ENCODE peak calls at places on chromosomes 1 and 21, in ten cellular contexts. One of them, this sample, is unnamed.

GRCh38 chr1:50976890-50977574 is 7.0 kb downstream of the CDKN2C start:
- DNase-seq in GM13977: peak
- DNase-seq in AG09319: no peak
- DNase-seq in mesenteric fat pad: no peak
- DNase-seq in tibial artery: peak
- DNase-seq in Ammon's horn: peak
- DNase-seq in cardiac muscle cell: no peak
- DNase-seq in activated CD8-positive, alpha-beta memory T cell treated with anti-CD3 and anti-CD28 coated beads, Interleukin-2, amount 50 U/mL, for 4 hours: peak
- DNase-seq in fibroblast of villous mesenchyme: peak
- DNase-seq in activated CD4-positive, alpha-beta T cell treated with anti-CD3 and anti-CD28 coated beads for 24 hours: no peak
- DNase-seq in this sample: no peak

GRCh38 chr21:20802201-20802600 is 196.0 kb upstream of the NCAM2 start:
- DNase-seq in GM13977: no peak
- DNase-seq in AG09319: no peak
- DNase-seq in mesenteric fat pad: no peak
- DNase-seq in tibial artery: no peak
- DNase-seq in Ammon's horn: peak
- DNase-seq in cardiac muscle cell: no peak
- DNase-seq in activated CD8-positive, alpha-beta memory T cell treated with anti-CD3 and anti-CD28 coated beads, Interleukin-2, amount 50 U/mL, for 4 hours: no peak
- DNase-seq in fibroblast of villous mesenchyme: no peak
- DNase-seq in activated CD4-positive, alpha-beta T cell treated with anti-CD3 and anti-CD28 coated beads for 24 hours: no peak
- DNase-seq in this sample: no peak

GRCh38 chr1:113246929-113247328 is 143.4 kb upstream of the MAGI3 start:
- DNase-seq in GM13977: no peak
- DNase-seq in AG09319: no peak
- DNase-seq in mesenteric fat pad: no peak
- DNase-seq in tibial artery: no peak
- DNase-seq in Ammon's horn: no peak
- DNase-seq in cardiac muscle cell: no peak
- DNase-seq in activated CD8-positive, alpha-beta memory T cell treated with anti-CD3 and anti-CD28 coated beads, Interleukin-2, amount 50 U/mL, for 4 hours: no peak
- DNase-seq in fibroblast of villous mesenchyme: no peak
- DNase-seq in activated CD4-positive, alpha-beta T cell treated with anti-CD3 and anti-CD28 coated beads for 24 hours: no peak
- DNase-seq in this sample: no peak

GRCh38 chr1:235649722-235650163 is at the start of gene GNG4:
- DNase-seq in GM13977: peak
- DNase-seq in AG09319: no peak
- DNase-seq in mesenteric fat pad: peak
- DNase-seq in tibial artery: no peak
- DNase-seq in Ammon's horn: no peak
- DNase-seq in cardiac muscle cell: peak
- DNase-seq in activated CD8-positive, alpha-beta memory T cell treated with anti-CD3 and anti-CD28 coated beads, Interleukin-2, amount 50 U/mL, for 4 hours: peak
- DNase-seq in fibroblast of villous mesenchyme: no peak
- DNase-seq in activated CD4-positive, alpha-beta T cell treated with anti-CD3 and anti-CD28 coated beads for 24 hours: no peak
- DNase-seq in this sample: no peak

GRCh38 chr1:41486053-41486891 is 1.8 kb upstream of the EDN2 start:
- DNase-seq in GM13977: peak
- DNase-seq in AG09319: no peak
- DNase-seq in mesenteric fat pad: no peak
- DNase-seq in tibial artery: no peak
- DNase-seq in Ammon's horn: no peak
- DNase-seq in cardiac muscle cell: no peak
- DNase-seq in activated CD8-positive, alpha-beta memory T cell treated with anti-CD3 and anti-CD28 coated beads, Interleukin-2, amount 50 U/mL, for 4 hours: no peak
- DNase-seq in fibroblast of villous mesenchyme: no peak
- DNase-seq in activated CD4-positive, alpha-beta T cell treated with anti-CD3 and anti-CD28 coated beads for 24 hours: no peak
- DNase-seq in this sample: no peak

GRCh38 chr1:193179094-193179493 is 7.3 kb downstream of the B3GALT2 start:
- DNase-seq in GM13977: no peak
- DNase-seq in AG09319: no peak
- DNase-seq in mesenteric fat pad: no peak
- DNase-seq in tibial artery: no peak
- DNase-seq in Ammon's horn: no peak
- DNase-seq in cardiac muscle cell: no peak
- DNase-seq in activated CD8-positive, alpha-beta memory T cell treated with anti-CD3 and anti-CD28 coated beads, Interleukin-2, amount 50 U/mL, for 4 hours: no peak
- DNase-seq in fibroblast of villous mesenchyme: no peak
- DNase-seq in activated CD4-positive, alpha-beta T cell treated with anti-CD3 and anti-CD28 coated beads for 24 hours: no peak
- DNase-seq in this sample: no peak

GRCh38 chr1:119429687-119430086 is 14.7 kb downstream of the HSD3B2 start:
- DNase-seq in GM13977: no peak
- DNase-seq in AG09319: no peak
- DNase-seq in mesenteric fat pad: no peak
- DNase-seq in tibial artery: no peak
- DNase-seq in Ammon's horn: no peak
- DNase-seq in cardiac muscle cell: no peak
- DNase-seq in activated CD8-positive, alpha-beta memory T cell treated with anti-CD3 and anti-CD28 coated beads, Interleukin-2, amount 50 U/mL, for 4 hours: no peak
- DNase-seq in fibroblast of villous mesenchyme: no peak
- DNase-seq in activated CD4-positive, alpha-beta T cell treated with anti-CD3 and anti-CD28 coated beads for 24 hours: no peak
- DNase-seq in this sample: no peak

GRCh38 chr1:181430015-181430657 is 53.2 kb upstream of the CACNA1E start:
- DNase-seq in GM13977: peak
- DNase-seq in AG09319: no peak
- DNase-seq in mesenteric fat pad: no peak
- DNase-seq in tibial artery: no peak
- DNase-seq in Ammon's horn: peak
- DNase-seq in cardiac muscle cell: no peak
- DNase-seq in activated CD8-positive, alpha-beta memory T cell treated with anti-CD3 and anti-CD28 coated beads, Interleukin-2, amount 50 U/mL, for 4 hours: no peak
- DNase-seq in fibroblast of villous mesenchyme: no peak
- DNase-seq in activated CD4-positive, alpha-beta T cell treated with anti-CD3 and anti-CD28 coated beads for 24 hours: no peak
- DNase-seq in this sample: no peak

GRCh38 chr1:180283098-180283497 is 53.0 kb downstream of the LHX4 start:
- DNase-seq in GM13977: no peak
- DNase-seq in AG09319: no peak
- DNase-seq in mesenteric fat pad: no peak
- DNase-seq in tibial artery: no peak
- DNase-seq in Ammon's horn: no peak
- DNase-seq in cardiac muscle cell: no peak
- DNase-seq in activated CD8-positive, alpha-beta memory T cell treated with anti-CD3 and anti-CD28 coated beads, Interleukin-2, amount 50 U/mL, for 4 hours: no peak
- DNase-seq in fibroblast of villous mesenchyme: no peak
- DNase-seq in activated CD4-positive, alpha-beta T cell treated with anti-CD3 and anti-CD28 coated beads for 24 hours: no peak
- DNase-seq in this sample: no peak

GRCh38 chr1:9629445-9630201 is 21.9 kb upstream of the PIK3CD start:
- DNase-seq in GM13977: peak
- DNase-seq in AG09319: no peak
- DNase-seq in mesenteric fat pad: no peak
- DNase-seq in tibial artery: peak
- DNase-seq in Ammon's horn: peak
- DNase-seq in cardiac muscle cell: no peak
- DNase-seq in activated CD8-positive, alpha-beta memory T cell treated with anti-CD3 and anti-CD28 coated beads, Interleukin-2, amount 50 U/mL, for 4 hours: peak
- DNase-seq in fibroblast of villous mesenchyme: no peak
- DNase-seq in activated CD4-positive, alpha-beta T cell treated with anti-CD3 and anti-CD28 coated beads for 24 hours: peak
- DNase-seq in this sample: no peak

GRCh38 chr1:33654267-33654832 is 181.9 kb downstream of the ZSCAN20 start:
- DNase-seq in GM13977: no peak
- DNase-seq in AG09319: no peak
- DNase-seq in mesenteric fat pad: no peak
- DNase-seq in tibial artery: no peak
- DNase-seq in Ammon's horn: no peak
- DNase-seq in cardiac muscle cell: peak
- DNase-seq in activated CD8-positive, alpha-beta memory T cell treated with anti-CD3 and anti-CD28 coated beads, Interleukin-2, amount 50 U/mL, for 4 hours: no peak
- DNase-seq in fibroblast of villous mesenchyme: peak
- DNase-seq in activated CD4-positive, alpha-beta T cell treated with anti-CD3 and anti-CD28 coated beads for 24 hours: no peak
- DNase-seq in this sample: no peak

GRCh38 chr1:178565586-178565985 is 52.7 kb downstream of the TEX35 start:
- DNase-seq in GM13977: no peak
- DNase-seq in AG09319: no peak
- DNase-seq in mesenteric fat pad: no peak
- DNase-seq in tibial artery: no peak
- DNase-seq in Ammon's horn: no peak
- DNase-seq in cardiac muscle cell: no peak
- DNase-seq in activated CD8-positive, alpha-beta memory T cell treated with anti-CD3 and anti-CD28 coated beads, Interleukin-2, amount 50 U/mL, for 4 hours: no peak
- DNase-seq in fibroblast of villous mesenchyme: no peak
- DNase-seq in activated CD4-positive, alpha-beta T cell treated with anti-CD3 and anti-CD28 coated beads for 24 hours: no peak
- DNase-seq in this sample: no peak

GRCh38 chr1:160671603-160672002 is 24.8 kb upstream of the SLAMF1 start:
- DNase-seq in GM13977: no peak
- DNase-seq in AG09319: no peak
- DNase-seq in mesenteric fat pad: no peak
- DNase-seq in tibial artery: no peak
- DNase-seq in Ammon's horn: no peak
- DNase-seq in cardiac muscle cell: no peak
- DNase-seq in activated CD8-positive, alpha-beta memory T cell treated with anti-CD3 and anti-CD28 coated beads, Interleukin-2, amount 50 U/mL, for 4 hours: no peak
- DNase-seq in fibroblast of villous mesenchyme: no peak
- DNase-seq in activated CD4-positive, alpha-beta T cell treated with anti-CD3 and anti-CD28 coated beads for 24 hours: no peak
- DNase-seq in this sample: no peak

GRCh38 chr1:29094954-29095353 is 28.7 kb downstream of the TMEM200B start:
- DNase-seq in GM13977: no peak
- DNase-seq in AG09319: no peak
- DNase-seq in mesenteric fat pad: no peak
- DNase-seq in tibial artery: no peak
- DNase-seq in Ammon's horn: no peak
- DNase-seq in cardiac muscle cell: no peak
- DNase-seq in activated CD8-positive, alpha-beta memory T cell treated with anti-CD3 and anti-CD28 coated beads, Interleukin-2, amount 50 U/mL, for 4 hours: no peak
- DNase-seq in fibroblast of villous mesenchyme: no peak
- DNase-seq in activated CD4-positive, alpha-beta T cell treated with anti-CD3 and anti-CD28 coated beads for 24 hours: no peak
- DNase-seq in this sample: no peak

GRCh38 chr1:27528701-27529637 is 39.0 kb upstream of the WASF2 start:
- DNase-seq in GM13977: no peak
- DNase-seq in AG09319: no peak
- DNase-seq in mesenteric fat pad: no peak
- DNase-seq in tibial artery: peak
- DNase-seq in Ammon's horn: peak
- DNase-seq in cardiac muscle cell: peak
- DNase-seq in activated CD8-positive, alpha-beta memory T cell treated with anti-CD3 and anti-CD28 coated beads, Interleukin-2, amount 50 U/mL, for 4 hours: no peak
- DNase-seq in fibroblast of villous mesenchyme: peak
- DNase-seq in activated CD4-positive, alpha-beta T cell treated with anti-CD3 and anti-CD28 coated beads for 24 hours: no peak
- DNase-seq in this sample: no peak

GRCh38 chr21:29725025-29725736 is 214.6 kb downstream of the GRIK1 start:
- DNase-seq in GM13977: no peak
- DNase-seq in AG09319: no peak
- DNase-seq in mesenteric fat pad: no peak
- DNase-seq in tibial artery: no peak
- DNase-seq in Ammon's horn: no peak
- DNase-seq in cardiac muscle cell: no peak
- DNase-seq in activated CD8-positive, alpha-beta memory T cell treated with anti-CD3 and anti-CD28 coated beads, Interleukin-2, amount 50 U/mL, for 4 hours: no peak
- DNase-seq in fibroblast of villous mesenchyme: no peak
- DNase-seq in activated CD4-positive, alpha-beta T cell treated with anti-CD3 and anti-CD28 coated beads for 24 hours: no peak
- DNase-seq in this sample: no peak

GRCh38 chr1:214446772-214447556 is 104.4 kb downstream of the PTPN14 start:
- DNase-seq in GM13977: no peak
- DNase-seq in AG09319: peak
- DNase-seq in mesenteric fat pad: no peak
- DNase-seq in tibial artery: no peak
- DNase-seq in Ammon's horn: peak
- DNase-seq in cardiac muscle cell: no peak
- DNase-seq in activated CD8-positive, alpha-beta memory T cell treated with anti-CD3 and anti-CD28 coated beads, Interleukin-2, amount 50 U/mL, for 4 hours: no peak
- DNase-seq in fibroblast of villous mesenchyme: peak
- DNase-seq in activated CD4-positive, alpha-beta T cell treated with anti-CD3 and anti-CD28 coated beads for 24 hours: no peak
- DNase-seq in this sample: no peak

GRCh38 chr1:171212607-171213347 is 27.7 kb downstream of the FMO2 start:
- DNase-seq in GM13977: no peak
- DNase-seq in AG09319: no peak
- DNase-seq in mesenteric fat pad: no peak
- DNase-seq in tibial artery: no peak
- DNase-seq in Ammon's horn: peak
- DNase-seq in cardiac muscle cell: no peak
- DNase-seq in activated CD8-positive, alpha-beta memory T cell treated with anti-CD3 and anti-CD28 coated beads, Interleukin-2, amount 50 U/mL, for 4 hours: no peak
- DNase-seq in fibroblast of villous mesenchyme: no peak
- DNase-seq in activated CD4-positive, alpha-beta T cell treated with anti-CD3 and anti-CD28 coated beads for 24 hours: no peak
- DNase-seq in this sample: no peak

GRCh38 chr1:109763646-109764415 is at the start of gene EPS8L3:
- DNase-seq in GM13977: no peak
- DNase-seq in AG09319: no peak
- DNase-seq in mesenteric fat pad: peak
- DNase-seq in tibial artery: peak
- DNase-seq in Ammon's horn: no peak
- DNase-seq in cardiac muscle cell: no peak
- DNase-seq in activated CD8-positive, alpha-beta memory T cell treated with anti-CD3 and anti-CD28 coated beads, Interleukin-2, amount 50 U/mL, for 4 hours: peak
- DNase-seq in fibroblast of villous mesenchyme: no peak
- DNase-seq in activated CD4-positive, alpha-beta T cell treated with anti-CD3 and anti-CD28 coated beads for 24 hours: no peak
- DNase-seq in this sample: no peak

GRCh38 chr1:171357179-171357578 is 43.2 kb downstream of the FMO4 start:
- DNase-seq in GM13977: no peak
- DNase-seq in AG09319: no peak
- DNase-seq in mesenteric fat pad: no peak
- DNase-seq in tibial artery: no peak
- DNase-seq in Ammon's horn: no peak
- DNase-seq in cardiac muscle cell: no peak
- DNase-seq in activated CD8-positive, alpha-beta memory T cell treated with anti-CD3 and anti-CD28 coated beads, Interleukin-2, amount 50 U/mL, for 4 hours: no peak
- DNase-seq in fibroblast of villous mesenchyme: no peak
- DNase-seq in activated CD4-positive, alpha-beta T cell treated with anti-CD3 and anti-CD28 coated beads for 24 hours: no peak
- DNase-seq in this sample: no peak

GRCh38 chr1:17392199-17392740 is 20.3 kb downstream of the PADI6 start:
- DNase-seq in GM13977: no peak
- DNase-seq in AG09319: no peak
- DNase-seq in mesenteric fat pad: no peak
- DNase-seq in tibial artery: no peak
- DNase-seq in Ammon's horn: no peak
- DNase-seq in cardiac muscle cell: no peak
- DNase-seq in activated CD8-positive, alpha-beta memory T cell treated with anti-CD3 and anti-CD28 coated beads, Interleukin-2, amount 50 U/mL, for 4 hours: no peak
- DNase-seq in fibroblast of villous mesenchyme: no peak
- DNase-seq in activated CD4-positive, alpha-beta T cell treated with anti-CD3 and anti-CD28 coated beads for 24 hours: no peak
- DNase-seq in this sample: no peak

GRCh38 chr1:155514582-155515187 is 47.9 kb downstream of the ASH1L start:
- DNase-seq in GM13977: no peak
- DNase-seq in AG09319: no peak
- DNase-seq in mesenteric fat pad: no peak
- DNase-seq in tibial artery: no peak
- DNase-seq in Ammon's horn: no peak
- DNase-seq in cardiac muscle cell: peak
- DNase-seq in activated CD8-positive, alpha-beta memory T cell treated with anti-CD3 and anti-CD28 coated beads, Interleukin-2, amount 50 U/mL, for 4 hours: no peak
- DNase-seq in fibroblast of villous mesenchyme: no peak
- DNase-seq in activated CD4-positive, alpha-beta T cell treated with anti-CD3 and anti-CD28 coated beads for 24 hours: peak
- DNase-seq in this sample: no peak

GRCh38 chr1:117092594-117092993 is 29.0 kb downstream of the TRIM45 start:
- DNase-seq in GM13977: no peak
- DNase-seq in AG09319: no peak
- DNase-seq in mesenteric fat pad: no peak
- DNase-seq in tibial artery: no peak
- DNase-seq in Ammon's horn: no peak
- DNase-seq in cardiac muscle cell: peak
- DNase-seq in activated CD8-positive, alpha-beta memory T cell treated with anti-CD3 and anti-CD28 coated beads, Interleukin-2, amount 50 U/mL, for 4 hours: no peak
- DNase-seq in fibroblast of villous mesenchyme: no peak
- DNase-seq in activated CD4-positive, alpha-beta T cell treated with anti-CD3 and anti-CD28 coated beads for 24 hours: no peak
- DNase-seq in this sample: no peak

GRCh38 chr21:44370027-44370735 is 16.8 kb downstream of the TRPM2 start:
- DNase-seq in GM13977: no peak
- DNase-seq in AG09319: no peak
- DNase-seq in mesenteric fat pad: peak
- DNase-seq in tibial artery: no peak
- DNase-seq in Ammon's horn: peak
- DNase-seq in cardiac muscle cell: peak
- DNase-seq in activated CD8-positive, alpha-beta memory T cell treated with anti-CD3 and anti-CD28 coated beads, Interleukin-2, amount 50 U/mL, for 4 hours: no peak
- DNase-seq in fibroblast of villous mesenchyme: peak
- DNase-seq in activated CD4-positive, alpha-beta T cell treated with anti-CD3 and anti-CD28 coated beads for 24 hours: no peak
- DNase-seq in this sample: no peak

GRCh38 chr1:234083460-234083859 is 179.0 kb downstream of the SLC35F3 start:
- DNase-seq in GM13977: no peak
- DNase-seq in AG09319: no peak
- DNase-seq in mesenteric fat pad: no peak
- DNase-seq in tibial artery: no peak
- DNase-seq in Ammon's horn: peak
- DNase-seq in cardiac muscle cell: no peak
- DNase-seq in activated CD8-positive, alpha-beta memory T cell treated with anti-CD3 and anti-CD28 coated beads, Interleukin-2, amount 50 U/mL, for 4 hours: no peak
- DNase-seq in fibroblast of villous mesenchyme: no peak
- DNase-seq in activated CD4-positive, alpha-beta T cell treated with anti-CD3 and anti-CD28 coated beads for 24 hours: no peak
- DNase-seq in this sample: no peak

GRCh38 chr1:19083081-19083480 is 126.6 kb upstream of the IFFO2 start:
- DNase-seq in GM13977: no peak
- DNase-seq in AG09319: no peak
- DNase-seq in mesenteric fat pad: no peak
- DNase-seq in tibial artery: no peak
- DNase-seq in Ammon's horn: no peak
- DNase-seq in cardiac muscle cell: no peak
- DNase-seq in activated CD8-positive, alpha-beta memory T cell treated with anti-CD3 and anti-CD28 coated beads, Interleukin-2, amount 50 U/mL, for 4 hours: no peak
- DNase-seq in fibroblast of villous mesenchyme: no peak
- DNase-seq in activated CD4-positive, alpha-beta T cell treated with anti-CD3 and anti-CD28 coated beads for 24 hours: no peak
- DNase-seq in this sample: no peak

GRCh38 chr1:174870319-174870718 is 129.4 kb upstream of the CACYBP start:
- DNase-seq in GM13977: no peak
- DNase-seq in AG09319: no peak
- DNase-seq in mesenteric fat pad: no peak
- DNase-seq in tibial artery: no peak
- DNase-seq in Ammon's horn: no peak
- DNase-seq in cardiac muscle cell: no peak
- DNase-seq in activated CD8-positive, alpha-beta memory T cell treated with anti-CD3 and anti-CD28 coated beads, Interleukin-2, amount 50 U/mL, for 4 hours: no peak
- DNase-seq in fibroblast of villous mesenchyme: no peak
- DNase-seq in activated CD4-positive, alpha-beta T cell treated with anti-CD3 and anti-CD28 coated beads for 24 hours: no peak
- DNase-seq in this sample: no peak

This sample was measured in breast epithelium.